ENCODE peak calls at places on chromosomes 3 and 15, in six cellular contexts. W, J, E, H, D and Z are unnamed samples.

GRCh38 chr3:157447026-157447694 is 10.5 kb downstream of the PTX3 start:
- DNase-seq in W (no peak), J (no peak), E (peak; percentile 44), H (no peak), D (no peak), Z (no peak)

GRCh38 chr3:65500398-65501306 is 538.1 kb downstream of the MAGI1 start:
- DNase-seq in W (no peak), J (no peak), E (peak; percentile 2), H (no peak), D (no peak), Z (no peak)

GRCh38 chr3:133410191-133410892 is 10.5 kb downstream of the BFSP2 start:
- DNase-seq in W (no peak), J (no peak), E (no peak), H (no peak), D (no peak), Z (no peak)

GRCh38 chr3:138686771-138687221 is 78.2 kb downstream of the FAIM start:
- DNase-seq in W (peak; percentile 70), J (no peak), E (peak; percentile 80), H (no peak), D (no peak), Z (no peak)

GRCh38 chr3:165696496-165696895 is 140.7 kb downstream of the BCHE start:
- DNase-seq in W (peak; percentile 35), J (no peak), E (no peak), H (no peak), D (no peak), Z (no peak)

GRCh38 chr15:36334059-36334458 is 245.4 kb upstream of the CDIN1 start:
- DNase-seq in W (no peak), J (no peak), E (peak; percentile 66), H (no peak), D (no peak), Z (no peak)

GRCh38 chr15:66293419-66294156 is at the start of gene DIS3L:
- DNase-seq in W (peak; percentile 86), J (peak; percentile 51), E (no peak), H (peak; percentile 72), D (peak; percentile 86), Z (peak; percentile 92)

GRCh38 chr15:29172742-29173725 is 96.6 kb downstream of the NSMCE3 start:
- DNase-seq in W (no peak), J (no peak), E (no peak), H (no peak), D (no peak), Z (no peak)

GRCh38 chr3:9175421-9175820 is 74.0 kb downstream of the SRGAP3 start:
- DNase-seq in W (no peak), J (no peak), E (no peak), H (peak; percentile 66), D (no peak), Z (no peak)

GRCh38 chr3:185498503-185499396 is at the start of gene TMEM41A:
- DNase-seq in W (peak; percentile 94), J (peak; percentile 93), E (peak; percentile 93), H (peak; percentile 97), D (peak; percentile 98), Z (peak; percentile 99)

GRCh38 chr3:81790117-81790516 is 28.7 kb upstream of the GBE1 start:
- DNase-seq in W (no peak), J (no peak), E (no peak), H (no peak), D (no peak), Z (no peak)

GRCh38 chr3:113769551-113769950 is 22.7 kb downstream of the ATP6V1A start:
- DNase-seq in W (no peak), J (no peak), E (peak; percentile 42), H (no peak), D (no peak), Z (no peak)

GRCh38 chr15:65942436-65942835 is 73.1 kb downstream of the RAB11A start:
- DNase-seq in W (no peak), J (no peak), E (no peak), H (no peak), D (no peak), Z (no peak)

GRCh38 chr3:190345878-190346277 is 23.6 kb upstream of the CLDN1 start:
- DNase-seq in W (no peak), J (no peak), E (no peak), H (no peak), D (no peak), Z (no peak)

GRCh38 chr15:96416934-96417759 is 86.6 kb downstream of the NR2F2 start:
- DNase-seq in W (no peak), J (peak; percentile 26), E (no peak), H (peak; percentile 60), D (peak; percentile 83), Z (peak; percentile 74)
- H3K27me3 ChIP-seq in W (no peaks in the 10 kb centered on the region), J (peaks cover 22% of the 10 kb centered on the region), E (peaks cover 29% of the 10 kb centered on the region), H (peaks cover 64% of the 10 kb centered on the region), D (peaks cover 100% of the 10 kb centered on the region), Z (peaks cover 95% of the 10 kb centered on the region)

DNA sequence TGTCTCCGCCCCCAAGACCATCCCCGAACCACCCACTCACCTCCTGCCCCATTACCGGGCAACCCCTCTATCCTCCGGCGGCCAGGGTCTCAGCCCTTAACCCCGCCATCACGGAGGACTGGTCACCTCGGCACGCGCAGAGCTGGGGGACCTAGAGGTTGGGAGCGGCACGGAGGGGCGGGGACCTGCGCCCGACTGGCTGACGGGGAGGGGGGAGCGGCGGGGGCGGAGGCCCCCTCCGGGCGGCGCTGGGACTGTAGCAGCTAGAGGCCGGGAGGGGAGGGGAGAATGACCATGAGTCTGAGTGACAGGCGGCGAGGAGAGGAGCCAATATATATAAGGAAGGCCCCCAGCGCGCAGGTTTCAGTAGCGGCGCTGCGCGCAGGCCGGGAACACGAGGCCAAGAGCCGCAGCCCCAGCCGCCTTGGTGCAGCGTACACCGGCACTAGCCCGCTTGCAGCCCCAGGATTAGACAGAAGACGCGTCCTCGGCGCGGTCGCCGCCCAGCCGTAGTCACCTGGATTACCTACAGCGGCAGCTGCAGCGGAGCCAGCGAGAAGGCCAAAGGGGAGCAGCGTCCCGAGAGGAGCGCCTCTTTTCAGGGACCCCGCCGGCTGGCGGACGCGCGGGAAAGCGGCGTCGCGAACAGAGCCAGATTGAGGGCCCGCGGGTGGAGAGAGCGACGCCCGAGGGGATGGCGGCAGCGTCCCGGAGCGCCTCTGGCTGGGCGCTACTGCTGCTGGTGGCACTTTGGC is at the start of gene DLL4:
- DNase-seq in W (peak; percentile 59), J (peak; percentile 37), E (peak; percentile 40), H (peak; percentile 74), D (peak; percentile 92), Z (peak; percentile 98)
- H3K27me3 ChIP-seq in W (peaks cover 4% of the 10 kb centered on the region), J (peaks cover 21% of the 10 kb centered on the region), E (peaks cover 40% of the 10 kb centered on the region), H (peaks cover 84% of the 10 kb centered on the region), D (peaks cover 100% of the 10 kb centered on the region), Z (peaks cover 89% of the 10 kb centered on the region)

DNA sequence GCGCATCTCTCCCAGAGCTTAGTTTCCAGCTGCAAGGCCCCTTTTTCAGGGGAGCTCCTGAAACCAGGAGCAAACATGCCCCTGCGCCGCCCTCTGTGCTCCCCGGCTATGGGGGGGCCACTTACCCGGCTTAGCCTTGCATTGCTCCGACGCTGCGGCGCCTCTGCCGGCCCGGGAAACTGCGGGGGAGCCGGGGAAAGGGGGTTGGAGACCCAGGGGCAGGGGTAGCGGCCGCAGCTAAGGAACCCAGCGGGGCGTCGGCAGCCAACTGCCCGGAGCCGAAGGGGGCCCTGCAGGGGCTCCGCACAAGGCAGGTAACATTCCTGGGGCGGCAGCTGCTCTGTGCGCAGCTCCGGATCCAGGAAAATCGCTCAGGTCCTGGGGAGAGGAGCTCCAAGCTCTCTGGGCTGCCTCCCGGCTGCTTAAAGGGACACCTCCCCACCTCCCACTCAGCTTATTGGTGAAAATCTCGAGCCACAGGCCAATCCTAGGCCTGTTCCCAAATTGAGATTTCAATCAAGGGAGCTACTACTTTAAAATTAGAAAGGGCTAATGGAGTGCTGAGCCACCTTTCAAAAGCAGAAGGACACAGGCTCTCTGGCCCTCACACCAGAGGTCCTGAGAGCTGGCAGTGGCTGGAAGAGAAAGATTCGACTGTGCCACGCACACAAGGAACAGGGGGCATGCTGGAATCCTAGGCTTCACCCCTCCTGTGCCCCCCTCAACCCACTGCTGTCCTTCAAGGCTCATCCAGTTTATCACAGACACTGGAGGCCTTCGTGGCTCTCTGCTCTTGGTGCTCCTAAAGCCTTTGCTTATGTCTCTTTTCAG is 42.7 kb upstream of the PRICKLE2 start:
- DNase-seq in W (no peak), J (peak; percentile 78), E (peak; percentile 54), H (peak; percentile 45), D (peak; percentile 87), Z (peak; percentile 84)
- H3K27me3 ChIP-seq in W (peaks cover 2% of the 10 kb centered on the region), J (no peaks in the 10 kb centered on the region), E (no peaks in the 10 kb centered on the region), H (peaks cover 8% of the 10 kb centered on the region), D (no peaks in the 10 kb centered on the region), Z (no peaks in the 10 kb centered on the region)

GRCh38 chr3:161366067-161366466 is 5.2 kb downstream of the SPTSSB start:
- DNase-seq in W (no peak), J (no peak), E (no peak), H (no peak), D (no peak), Z (no peak)

GRCh38 chr3:161369531-161369930 is 1.8 kb downstream of the SPTSSB start:
- DNase-seq in W (no peak), J (no peak), E (peak; percentile 58), H (no peak), D (no peak), Z (peak; percentile 25)

GRCh38 chr3:161372321-161373260 is 1.3 kb upstream of the SPTSSB start:
- DNase-seq in W (peak; percentile 17), J (peak; percentile 18), E (no peak), H (peak; percentile 44), D (peak; percentile 81), Z (peak; percentile 65)

DNA sequence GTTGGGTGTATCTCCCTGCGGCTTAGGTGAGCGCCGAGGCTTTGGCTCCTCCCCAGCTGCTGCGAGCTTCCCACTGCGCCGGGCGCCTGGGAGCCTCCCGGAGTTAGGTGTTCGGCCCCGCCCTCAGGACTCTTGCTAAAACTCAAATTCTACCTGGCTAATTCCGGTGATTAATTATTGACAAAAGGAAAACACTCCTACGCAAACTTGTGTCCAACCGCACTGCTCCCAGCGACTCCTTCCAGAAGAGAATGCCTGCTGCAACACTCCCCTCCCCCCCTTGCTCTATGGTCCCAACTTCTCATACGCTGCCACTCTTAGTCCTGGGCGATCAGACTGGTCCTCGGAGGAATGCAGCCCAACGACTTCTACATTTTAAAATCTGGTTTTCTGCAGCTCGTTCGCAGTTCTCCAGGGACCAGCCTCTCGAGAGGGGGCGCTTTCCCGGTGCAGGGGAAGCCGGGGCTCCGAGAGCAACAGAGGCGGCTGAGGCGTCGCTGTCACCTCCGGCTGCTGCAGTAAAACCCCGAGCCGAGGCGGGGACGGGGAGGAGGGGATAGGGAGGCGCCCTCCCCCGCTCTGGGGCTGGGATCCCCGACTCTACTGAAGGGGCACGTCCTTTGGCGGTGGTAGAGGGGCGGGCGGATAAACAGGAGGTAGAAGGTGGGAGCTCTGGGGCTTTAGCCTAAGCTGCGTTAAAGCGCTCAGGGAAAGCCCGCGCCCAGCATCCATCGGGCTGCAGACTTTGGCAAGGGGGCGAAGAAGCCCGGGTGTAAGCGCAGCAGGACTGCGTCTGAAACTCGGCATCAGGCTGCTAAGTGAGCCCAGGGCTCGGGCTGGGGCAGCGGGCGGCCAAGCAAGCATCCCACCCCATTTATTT is at the start of gene SPTSSB:
- DNase-seq in W (peak; percentile 26), J (no peak), E (peak; percentile 2), H (peak; percentile 77), D (peak; percentile 95), Z (peak; percentile 82)
- H3K27me3 ChIP-seq in W (no peaks in the 10 kb centered on the region), J (no peaks in the 10 kb centered on the region), E (no peaks in the 10 kb centered on the region), H (peaks cover 24% of the 10 kb centered on the region), D (peaks cover 50% of the 10 kb centered on the region), Z (peaks cover 25% of the 10 kb centered on the region)

DNA sequence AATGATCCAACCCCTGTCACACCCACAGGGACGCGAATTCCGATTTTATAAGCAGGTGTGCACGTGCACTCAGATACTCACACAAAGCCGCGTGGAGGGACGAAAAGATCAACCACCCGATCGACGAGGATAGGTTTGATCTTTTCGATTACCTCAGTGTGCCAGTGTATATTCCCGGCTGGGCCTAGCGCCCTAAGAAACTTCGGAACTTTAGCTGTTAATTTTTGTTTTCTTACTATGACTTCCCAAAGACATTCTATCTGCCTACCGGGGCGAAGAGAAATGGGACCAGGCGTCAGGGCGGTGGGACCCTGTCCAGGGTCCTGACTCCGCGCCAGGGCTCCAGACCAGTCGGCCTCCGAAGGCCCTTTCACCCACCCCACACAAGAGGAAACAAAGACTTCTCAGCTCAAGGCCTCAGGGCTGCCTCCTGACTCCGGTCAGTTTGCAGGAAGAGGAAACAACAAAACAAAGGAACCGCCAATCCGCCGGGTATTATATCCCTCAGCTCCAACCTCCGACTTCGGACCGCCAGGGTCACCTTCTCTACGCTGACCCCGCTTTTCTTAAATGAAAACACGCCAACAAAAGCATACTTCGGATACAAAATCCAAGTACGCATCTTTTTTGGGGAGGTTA is 6.8 kb downstream of the ONECUT1 start:
- DNase-seq in W (no peak), J (no peak), E (no peak), H (no peak), D (peak; percentile 90), Z (peak; percentile 92)
- H3K27me3 ChIP-seq in W (peaks cover 1% of the 10 kb centered on the region), J (peaks cover 76% of the 10 kb centered on the region), E (peaks cover 65% of the 10 kb centered on the region), H (peaks cover 100% of the 10 kb centered on the region), D (peaks cover 77% of the 10 kb centered on the region), Z (peaks cover 56% of the 10 kb centered on the region)